ENCODE peak calls at places on chromosomes 13 and 19, in eight cellular contexts. M is AG04450, I is fibroblast of pulmonary artery, H is tibial artery, C is mesothelial cell of epicardium, W is stomach, S is MM.1S, A is choroid plexus epithelial cell. R is an unnamed sample.

GRCh38 chr13:105991622-105992254 is 543.7 kb downstream of the EFNB2 start:
- DNase-seq in M (no peak), I (peak), H (no peak), C (no peak), W (peak), S (no peak), A (peak), R (peak)

GRCh38 chr13:26037302-26037701 is 14.5 kb downstream of the SHISA2 start:
- DNase-seq in M (no peak), I (no peak), H (no peak), C (no peak), W (no peak), S (no peak), A (peak), R (no peak)

GRCh38 chr13:26914624-26915023 is 154.0 kb upstream of the GPR12 start:
- DNase-seq in M (no peak), I (no peak), H (no peak), C (no peak), W (no peak), S (no peak), A (peak), R (no peak)

GRCh38 chr13:83150616-83151307 is 731.5 kb downstream of the SLITRK1 start:
- DNase-seq in M (no peak), I (no peak), H (no peak), C (no peak), W (no peak), S (no peak), A (peak), R (no peak)

GRCh38 chr19:36604656-36605100 is 435 bp upstream of the ZNF382 start:
- DNase-seq in M (no peak), I (peak), H (peak), C (peak), W (peak), S (no peak), A (peak), R (no peak)

GRCh38 chr19:27580906-27581305 is 1632.0 kb downstream of the UQCRFS1 start:
- DNase-seq in M (no peak), I (no peak), H (no peak), C (no peak), W (no peak), S (no peak), A (no peak), R (no peak)

GRCh38 chr13:52695856-52696255 is 43.2 kb downstream of the SUGT1 start:
- DNase-seq in M (peak), I (peak), H (no peak), C (no peak), W (no peak), S (no peak), A (peak), R (no peak)

GRCh38 chr13:46278474-46278873 is 66.7 kb downstream of the LRRC63 start:
- DNase-seq in M (no peak), I (no peak), H (no peak), C (no peak), W (no peak), S (no peak), A (no peak), R (no peak)

GRCh38 chr13:40995997-40996396 is 23.1 kb downstream of the ELF1 start:
- DNase-seq in M (no peak), I (no peak), H (no peak), C (no peak), W (no peak), S (no peak), A (no peak), R (no peak)

GRCh38 chr19:19499272-19499995 is 15.9 kb downstream of the TSSK6 start:
- DNase-seq in M (no peak), I (no peak), H (no peak), C (no peak), W (no peak), S (no peak), A (no peak), R (no peak)

GRCh38 chr19:50880241-50880640 is 7.0 kb downstream of the KLK2 start:
- DNase-seq in M (no peak), I (no peak), H (no peak), C (no peak), W (no peak), S (no peak), A (no peak), R (no peak)

GRCh38 chr13:49407936-49408335 is 35.9 kb downstream of the CAB39L start:
- DNase-seq in M (no peak), I (no peak), H (no peak), C (no peak), W (no peak), S (no peak), A (no peak), R (no peak)

GRCh38 chr13:49410006-49410405 is 33.9 kb downstream of the CAB39L start:
- DNase-seq in M (no peak), I (no peak), H (no peak), C (no peak), W (no peak), S (no peak), A (peak), R (no peak)

GRCh38 chr13:49410477-49410876 is 33.4 kb downstream of the CAB39L start:
- DNase-seq in M (no peak), I (no peak), H (no peak), C (no peak), W (no peak), S (peak), A (no peak), R (no peak)

GRCh38 chr13:49411353-49411752 is 32.5 kb downstream of the CAB39L start:
- DNase-seq in M (no peak), I (no peak), H (no peak), C (no peak), W (no peak), S (no peak), A (no peak), R (no peak)

GRCh38 chr13:49409008-49409407 is 34.9 kb downstream of the CAB39L start:
- DNase-seq in M (no peak), I (no peak), H (no peak), C (no peak), W (no peak), S (no peak), A (no peak), R (no peak)
- TF ChIP-seq CTCF in M (no peak), I (no peak), H (no peak), C (no peak), W (no peak), S (no peak), A (no peak), R (no peak)

GRCh38 chr13:44437356-44438233 is 64.0 kb downstream of the SERP2 start:
- DNase-seq in M (no peak), I (peak), H (no peak), C (no peak), W (no peak), S (peak), A (peak), R (no peak)
- TF ChIP-seq CTCF in M (peak), I (peak), H (peak), C (peak), W (peak), S (peak), A (no peak), R (peak)

GRCh38 chr13:21074601-21075302 is 13.4 kb upstream of the LATS2 start:
- DNase-seq in M (no peak), I (no peak), H (no peak), C (no peak), W (no peak), S (no peak), A (no peak), R (no peak)
- TF ChIP-seq CTCF in M (no peak), I (no peak), H (no peak), C (no peak), W (no peak), S (no peak), A (no peak), R (no peak)

GRCh38 chr19:11090264-11091032 is 1.2 kb downstream of the LDLR start:
- DNase-seq in M (peak), I (peak), H (peak), C (peak), W (peak), S (peak), A (peak), R (peak)
- TF ChIP-seq CTCF in M (no peak), I (no peak), H (peak), C (no peak), W (no peak), S (peak), A (no peak), R (peak)

GRCh38 chr13:89363144-89363543 is 1692.0 kb downstream of the SLITRK5 start:
- DNase-seq in M (no peak), I (no peak), H (no peak), C (no peak), W (no peak), S (no peak), A (no peak), R (no peak)

DNA sequence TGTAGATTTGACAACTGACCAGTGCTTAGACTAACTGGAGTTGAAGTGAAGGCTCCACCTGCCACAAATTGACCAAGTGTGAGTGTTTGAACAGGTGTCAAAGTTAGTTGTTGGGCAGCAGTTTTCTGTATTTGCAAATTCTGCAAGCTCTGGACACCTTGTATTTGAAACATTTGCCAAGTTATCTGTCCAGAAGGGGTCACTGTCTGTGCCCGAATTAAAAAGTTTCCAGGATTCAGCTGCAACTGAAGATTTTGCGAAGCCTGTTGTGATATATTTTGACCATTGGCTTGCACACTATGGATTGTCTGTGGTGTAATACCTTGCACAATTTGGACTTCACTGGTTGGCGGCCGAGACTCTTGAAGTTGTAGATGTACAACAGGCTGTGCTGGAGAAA is 1690.7 kb downstream of the SLITRK5 start:
- DNase-seq in M (no peak), I (peak), H (no peak), C (no peak), W (no peak), S (no peak), A (peak), R (no peak)
- TF ChIP-seq CTCF in M (peak), I (peak), H (no peak), C (no peak), W (no peak), S (no peak), A (peak), R (no peak)

GRCh38 chr19:14433454-14434156 is 499 bp downstream of the PKN1 start:
- DNase-seq in M (no peak), I (no peak), H (no peak), C (peak), W (peak), S (peak), A (no peak), R (no peak)
- TF ChIP-seq CTCF in M (no peak), I (no peak), H (no peak), C (no peak), W (no peak), S (no peak), A (no peak), R (no peak)

R was measured in esophagus muscularis mucosa.